ENCODE peak calls at places on chromosomes 6 and 20, in five cellular contexts. X, I, E, A and L are unnamed samples.

GRCh38 chr6:105988321-105988720 is 97.8 kb upstream of the PRDM1 start:
- DNase-seq in X (no peak), I (no peak), E (peak; percentile 53), A (peak; percentile 56), L (no peak)

GRCh38 chr6:31738048-31738979 is 1.5 kb upstream of the MSH5 start:
- DNase-seq in X (no peak), I (peak; percentile 48), E (peak; percentile 81), A (peak; percentile 83), L (peak; percentile 51)

GRCh38 chr6:10256113-10256690 is 158.7 kb downstream of the TFAP2A start:
- DNase-seq in X (no peak), I (peak; percentile 11), E (no peak), A (peak; percentile 30), L (peak; percentile 22)

GRCh38 chr6:50977796-50978195 is 159.1 kb downstream of the TFAP2B start:
- DNase-seq in X (no peak), I (no peak), E (no peak), A (no peak), L (no peak)

GRCh38 chr20:43681468-43681942 is 14.6 kb downstream of the MYBL2 start:
- DNase-seq in X (no peak), I (no peak), E (no peak), A (no peak), L (no peak)

GRCh38 chr20:54099894-54100293 is 29.5 kb upstream of the BCAS1 start:
- DNase-seq in X (no peak), I (no peak), E (no peak), A (no peak), L (no peak)

GRCh38 chr20:46894579-46894958 is at the start of gene EYA2:
- DNase-seq in X (no peak), I (no peak), E (no peak), A (peak; percentile 62), L (no peak)

GRCh38 chr6:134295953-134296553 is 21.9 kb downstream of the SGK1 start:
- DNase-seq in X (no peak), I (peak; percentile 51), E (peak; percentile 100), A (peak; percentile 91), L (peak; percentile 87)

GRCh38 chr20:6468751-6469150 is 298.7 kb upstream of the BMP2 start:
- DNase-seq in X (no peak), I (no peak), E (no peak), A (no peak), L (no peak)

GRCh38 chr6:24775520-24776058 is 852 bp downstream of the GMNN start:
- DNase-seq in X (no peak), I (peak; percentile 25), E (peak; percentile 66), A (peak; percentile 58), L (no peak)

GRCh38 chr6:124294572-124294971 is 490.9 kb downstream of the NKAIN2 start:
- DNase-seq in X (no peak), I (no peak), E (no peak), A (no peak), L (no peak)

GRCh38 chr6:152948150-152948768 is 34.6 kb downstream of the FBXO5 start:
- DNase-seq in X (no peak), I (peak; percentile 13), E (peak; percentile 48), A (peak; percentile 58), L (no peak)

GRCh38 chr6:52233975-52234823 is 10.1 kb downstream of the IL17F start:
- DNase-seq in X (peak; percentile 25), I (peak; percentile 71), E (peak; percentile 70), A (peak; percentile 66), L (peak; percentile 16)

GRCh38 chr6:146546440-146546839 is 2.8 kb downstream of the RAB32 start:
- DNase-seq in X (no peak), I (peak; percentile 76), E (peak; percentile 95), A (peak; percentile 77), L (no peak)

GRCh38 chr6:474454-475185 is 83.1 kb downstream of the IRF4 start:
- DNase-seq in X (no peak), I (no peak), E (peak; percentile 28), A (no peak), L (no peak)

GRCh38 chr6:24872769-24873168 is 63.0 kb downstream of the RIPOR2 start:
- DNase-seq in X (no peak), I (no peak), E (no peak), A (no peak), L (no peak)